ENCODE peak calls at places on chromosomes 2 and 18, in four cellular contexts. C is dermis blood vessel endothelial cell; I is stimulated activated CD4-positive, alpha-beta T cell treated with anti-CD3 and anti-CD28 coated beads, Interleukin-15, amount 100 ng/mL, for 1 hour; Z is SHP77. S is an unnamed sample.

GRCh38 chr2:45120546-45120945 is 111.3 kb upstream of the SIX2 start:
- DNase-seq in I (no peak), Z (no peak), C (no peak), S (no peak)

GRCh38 chr2:227252831-227253230 is 72.2 kb upstream of the MFF start:
- DNase-seq in Z (no peak), C (no peak), I (no peak), S (no peak)

GRCh38 chr18:8722946-8723477 is 17.7 kb downstream of the MTCL1 start:
- DNase-seq in Z (no peak), C (no peak), I (no peak), S (no peak)

GRCh38 chr2:8477511-8478132 is 204.2 kb upstream of the ID2 start:
- DNase-seq in Z (no peak), I (no peak), C (no peak), S (no peak)

GRCh38 chr2:226423498-226423960 is 376.1 kb downstream of the IRS1 start:
- DNase-seq in Z (no peak), I (peak; percentile 5), C (no peak), S (no peak)

GRCh38 chr2:5692561-5693287 is 540 bp downstream of the SOX11 start:
- DNase-seq in I (no peak), Z (peak; percentile 51), C (no peak), S (no peak)

GRCh38 chr2:240143801-240144648 is 3.6 kb upstream of the OTOS start:
- DNase-seq in I (peak; percentile 67), Z (peak; percentile 41), C (peak; percentile 74), S (no peak)

GRCh38 chr2:112153179-112153490 is 14.9 kb downstream of the FBLN7 start:
- DNase-seq in Z (no peak), I (no peak), C (no peak), S (no peak)

GRCh38 chr2:240202616-240203015 is 62.2 kb upstream of the OTOS start:
- DNase-seq in I (no peak), C (no peak), Z (no peak), S (no peak)

GRCh38 chr2:160062283-160063005 is at the start of gene PLA2R1:
- DNase-seq in I (no peak), Z (no peak), C (peak; percentile 41), S (no peak)

GRCh38 chr2:178306351-178307073 is 112.2 kb downstream of the OSBPL6 start:
- DNase-seq in C (peak; percentile 73), I (no peak), Z (no peak), S (no peak)

GRCh38 chr2:200063155-200063554 is 107.8 kb downstream of the MAIP1 start:
- DNase-seq in C (no peak), Z (no peak), I (no peak), S (no peak)

GRCh38 chr2:179447839-179448447 is 183.3 kb upstream of the SESTD1 start:
- DNase-seq in I (no peak), Z (no peak), C (no peak), S (no peak)

GRCh38 chr2:223941579-223942277 is 3.4 kb downstream of the WDFY1 start:
- DNase-seq in Z (no peak), C (peak; percentile 49), I (no peak), S (no peak)

GRCh38 chr2:191041418-191042161 is 27.6 kb upstream of the STAT1 start:
- DNase-seq in Z (no peak), I (no peak), C (no peak), S (no peak)

GRCh38 chr2:219467736-219468075 is 31.0 kb upstream of the GMPPA start:
- DNase-seq in I (no peak), Z (no peak), C (no peak), S (no peak)

GRCh38 chr2:105854972-105855371 is 110.3 kb downstream of the NCK2 start:
- DNase-seq in Z (no peak), C (no peak), I (no peak), S (no peak)

GRCh38 chr2:21535826-21536225 is 412.1 kb downstream of the TDRD15 start:
- DNase-seq in Z (no peak), I (no peak), C (no peak), S (no peak)

GRCh38 chr2:180753809-180754761 is 226.3 kb upstream of the UBE2E3 start:
- DNase-seq in C (no peak), I (no peak), Z (no peak), S (no peak)

GRCh38 chr2:72712977-72713376 is 112.9 kb downstream of the EXOC6B start:
- DNase-seq in Z (no peak), I (no peak), C (no peak), S (no peak)

GRCh38 chr2:71925268-71926097 is 222.2 kb downstream of the CYP26B1 start:
- DNase-seq in C (no peak), I (no peak), Z (no peak), S (no peak)

GRCh38 chr2:190407246-190407661 is 901 bp upstream of the MFSD6 start:
- DNase-seq in Z (peak; percentile 23), C (peak; percentile 15), I (no peak), S (no peak)

GRCh38 chr2:237227190-237227988 is 141.7 kb downstream of the COPS8 start:
- DNase-seq in Z (no peak), C (peak; percentile 74), I (no peak), S (no peak)

GRCh38 chr2:136247204-136247990 is 129.4 kb upstream of the CXCR4 start:
- DNase-seq in Z (no peak), I (no peak), C (no peak), S (no peak)

GRCh38 chr2:27717070-27717453 is 53.4 kb downstream of the SLC4A1AP start:
- DNase-seq in C (no peak), Z (no peak), I (no peak), S (no peak)

GRCh38 chr2:8605350-8606065 is 76.3 kb upstream of the ID2 start:
- DNase-seq in Z (peak; percentile 30), I (no peak), C (no peak), S (no peak)

GRCh38 chr2:2767837-2768236 is 436.8 kb upstream of the MYT1L start:
- DNase-seq in C (no peak), Z (no peak), I (no peak), S (no peak)

GRCh38 chr2:215609089-215610032 is 173.5 kb upstream of the FN1 start:
- DNase-seq in Z (no peak), C (no peak), I (no peak), S (no peak)

GRCh38 chr18:23580677-23581367 is 5.5 kb downstream of the NPC1 start:
- DNase-seq in C (no peak), Z (no peak), I (no peak), S (no peak)

GRCh38 chr18:48161911-48162698 is 231.6 kb upstream of the SMAD2 start:
- DNase-seq in C (peak; percentile 3), I (no peak), Z (peak; percentile 41), S (no peak)

GRCh38 chr2:170509460-170510193 is 205.5 kb upstream of the SP5 start:
- DNase-seq in Z (no peak), C (no peak), I (no peak), S (no peak)

GRCh38 chr18:13192970-13193369 is 25.6 kb upstream of the LDLRAD4 start:
- DNase-seq in I (no peak), Z (no peak), C (no peak), S (no peak)

GRCh38 chr18:79516441-79516931 is 120.8 kb downstream of the NFATC1 start:
- DNase-seq in I (no peak), Z (no peak), C (no peak), S (no peak)

GRCh38 chr2:45382744-45383143 is 228.3 kb downstream of the SRBD1 start:
- DNase-seq in C (peak; percentile 78), I (no peak), Z (no peak), S (no peak)

GRCh38 chr2:160859086-160859485 is 301.1 kb upstream of the TANK start:
- DNase-seq in I (no peak), Z (no peak), C (no peak), S (no peak)

GRCh38 chr18:2897015-2897414 is 50.2 kb downstream of the EMILIN2 start:
- DNase-seq in C (no peak), I (no peak), Z (no peak), S (no peak)

GRCh38 chr2:25339791-25340339 is 1.9 kb downstream of the DNMT3A start:
- DNase-seq in Z (no peak), C (no peak), I (no peak), S (no peak)

GRCh38 chr2:135773917-135774316 is 32.3 kb downstream of the UBXN4 start:
- DNase-seq in Z (no peak), I (no peak), C (peak; percentile 67), S (no peak)

S was measured in cortex of kidney.